ENCODE peak calls at places on chromosome 22, in four cellular contexts. X is MM.1S, F is fibroblast of lung, M is heart right ventricle. D is an unnamed sample. For H3K27me3, the result is how much of the 10 kb centered on the place peaks cover.

GRCh38 chr22:28004021-28004420 is 85.0 kb upstream of the PITPNB start:
- DNase-seq in X (no peak), M (no peak), F (no peak), D (no peak)

GRCh38 chr22:19577422-19577966 is 53.3 kb upstream of the CLDN5 start:
- DNase-seq in M (no peak), F (no peak), X (no peak), D (no peak)

GRCh38 chr22:22386602-22387385 is 121.7 kb downstream of the ZNF280B start:
- DNase-seq in X (no peak), F (no peak), M (no peak), D (no peak)

GRCh38 chr22:46418827-46419226 is 83.3 kb downstream of the TRMU start:
- DNase-seq in X (no peak), M (peak), F (no peak), D (no peak)

GRCh38 chr22:23082534-23083314 is 12.4 kb downstream of the GNAZ start:
- DNase-seq in F (no peak), X (no peak), M (no peak), D (no peak)

GRCh38 chr22:27329471-27329870 is 472.1 kb downstream of the MN1 start:
- DNase-seq in X (no peak), M (no peak), F (no peak), D (no peak)

GRCh38 chr22:22033803-22034468 is 51.3 kb upstream of the TOP3B start:
- DNase-seq in M (no peak), F (no peak), X (no peak), D (no peak)

GRCh38 chr22:30178180-30179126 is 68.1 kb downstream of the LIF start:
- DNase-seq in X (no peak), M (no peak), F (no peak), D (no peak)

GRCh38 chr22:26785942-26786341 is 128.6 kb downstream of the MIAT start:
- DNase-seq in F (no peak), X (peak), M (no peak), D (no peak)

GRCh38 chr22:21449531-21450319 is 17.5 kb upstream of the TMEM191C start:
- DNase-seq in F (no peak), X (no peak), M (no peak), D (no peak)

GRCh38 chr22:46245515-46245914 is 4.6 kb downstream of the CDPF1 start:
- DNase-seq in F (no peak), X (no peak), M (peak), D (no peak)

GRCh38 chr22:27669798-27670599 is 131.6 kb downstream of the MN1 start:
- DNase-seq in F (peak), M (no peak), X (no peak), D (no peak)

DNA sequence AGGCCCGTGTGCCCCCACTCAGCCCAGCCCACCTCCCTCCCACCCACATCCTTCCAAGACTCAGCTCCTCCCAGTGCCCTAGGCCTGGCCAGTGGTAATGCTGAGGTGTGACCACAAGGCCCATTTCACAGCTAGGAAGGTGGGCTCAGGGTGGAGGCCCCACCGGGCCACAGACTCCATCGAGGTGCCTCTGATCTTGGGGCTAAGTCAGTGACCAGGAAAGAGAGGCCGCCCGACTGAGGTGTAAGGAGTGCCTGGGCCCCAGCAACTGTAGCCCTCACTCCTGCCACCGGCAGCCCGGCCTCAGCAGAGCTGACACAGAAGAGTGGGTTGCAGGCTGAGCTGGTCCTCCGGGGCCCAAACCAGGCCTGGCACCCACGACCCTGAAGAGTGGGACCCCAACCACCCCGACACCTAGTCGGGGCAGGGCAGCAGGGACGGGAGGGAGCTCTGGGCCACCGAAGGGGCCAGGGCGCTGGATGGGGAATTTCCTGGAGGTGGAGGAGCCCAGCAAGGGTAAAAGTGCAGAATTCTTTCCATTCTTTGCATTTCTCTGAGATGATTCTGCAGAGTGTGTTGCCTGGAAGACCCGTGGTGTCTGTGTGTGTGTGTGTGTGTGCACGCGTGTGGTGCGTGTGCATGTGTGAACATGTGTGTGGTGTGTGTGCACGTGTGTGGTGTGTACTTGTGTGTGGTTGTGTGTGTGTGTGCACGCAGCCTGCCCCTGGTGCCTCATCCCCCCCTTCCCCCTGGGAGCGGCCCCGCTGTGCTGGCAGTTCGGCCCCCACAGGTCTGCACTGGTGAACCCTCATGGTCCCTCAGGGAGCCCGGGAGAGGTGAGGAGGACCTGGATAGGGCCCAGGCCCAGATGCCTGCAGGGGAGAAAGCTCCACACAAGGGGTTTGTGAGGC is 8.3 kb upstream of the PIM3 start:
- DNase-seq in M (no peak), X (no peak), F (peak), D (no peak)
- H3K27ac ChIP-seq in M (peak), X (no peak), F (peak), D (no peak)

DNA sequence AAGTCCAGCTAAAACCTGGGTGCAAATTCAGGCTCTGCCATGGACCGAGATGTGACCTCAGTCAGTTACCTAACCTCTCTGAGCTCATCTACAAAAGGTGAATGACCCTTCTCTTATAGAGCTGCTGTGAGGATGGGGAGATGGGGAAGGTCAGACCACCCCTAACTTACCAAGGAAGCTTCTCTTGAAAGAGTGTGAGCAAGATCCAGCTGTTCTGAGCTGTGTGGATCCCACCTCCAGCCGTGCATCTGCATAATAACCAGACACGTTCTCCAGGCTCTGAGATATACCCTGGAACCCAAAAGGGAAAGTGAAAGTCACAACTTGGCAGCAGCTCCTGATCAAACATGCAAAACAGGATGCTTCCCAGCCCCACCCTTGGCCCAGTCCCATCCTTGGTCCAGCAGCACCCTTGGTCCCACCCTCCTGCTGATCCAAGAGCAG is at the start of gene APOL3:
- DNase-seq in M (peak), X (peak), F (peak), D (no peak)
- H3K4me3 ChIP-seq in M (peak), X (peak), F (peak), D (peak)

GRCh38 chr22:44625981-44626687 is 75.9 kb upstream of the PRR5 start:
- DNase-seq in X (peak), F (peak), M (peak), D (peak)

GRCh38 chr22:44628273-44628672 is 73.7 kb upstream of the PRR5 start:
- DNase-seq in M (no peak), F (no peak), X (no peak), D (no peak)

GRCh38 chr22:44628856-44629255 is 73.1 kb upstream of the PRR5 start:
- DNase-seq in M (no peak), X (no peak), F (no peak), D (peak)

GRCh38 chr22:44625421-44625760 is 76.6 kb upstream of the PRR5 start:
- DNase-seq in M (no peak), X (no peak), F (no peak), D (no peak)

DNA sequence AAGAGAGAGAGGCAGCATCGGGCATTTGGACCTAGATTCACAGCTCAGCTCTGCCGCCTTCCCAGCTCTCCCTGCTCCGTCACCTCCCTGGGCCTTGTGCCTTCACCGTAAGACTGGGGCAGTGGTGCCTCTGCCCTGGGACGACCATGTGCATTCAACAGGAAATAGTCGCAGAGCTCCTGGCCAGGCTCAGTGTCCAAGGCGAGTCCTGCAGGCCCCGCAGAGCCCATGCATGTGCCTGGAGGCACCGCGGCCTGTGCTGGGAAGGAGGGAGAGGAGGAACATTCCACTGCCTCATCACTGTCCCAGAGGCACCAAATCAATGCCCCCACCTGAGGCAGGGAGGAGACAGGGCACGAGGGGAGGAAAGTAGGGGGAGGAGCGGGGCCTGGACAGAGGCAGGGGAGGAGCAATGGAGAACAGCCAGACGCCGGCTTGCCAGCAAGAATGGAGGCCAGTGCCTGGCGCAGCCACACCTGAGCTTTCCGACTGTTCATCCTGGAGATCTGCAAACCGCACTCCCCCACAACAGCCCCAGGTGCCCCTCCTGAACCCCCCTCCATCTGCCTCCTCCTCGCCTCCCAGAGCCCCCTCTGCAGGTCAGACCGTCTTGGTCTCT is 74.4 kb upstream of the PRR5 start:
- DNase-seq in F (no peak), M (no peak), X (no peak), D (no peak)
- H3K27me3 ChIP-seq in F (under half), M (under half), X (half or more), D (under half)

DNA sequence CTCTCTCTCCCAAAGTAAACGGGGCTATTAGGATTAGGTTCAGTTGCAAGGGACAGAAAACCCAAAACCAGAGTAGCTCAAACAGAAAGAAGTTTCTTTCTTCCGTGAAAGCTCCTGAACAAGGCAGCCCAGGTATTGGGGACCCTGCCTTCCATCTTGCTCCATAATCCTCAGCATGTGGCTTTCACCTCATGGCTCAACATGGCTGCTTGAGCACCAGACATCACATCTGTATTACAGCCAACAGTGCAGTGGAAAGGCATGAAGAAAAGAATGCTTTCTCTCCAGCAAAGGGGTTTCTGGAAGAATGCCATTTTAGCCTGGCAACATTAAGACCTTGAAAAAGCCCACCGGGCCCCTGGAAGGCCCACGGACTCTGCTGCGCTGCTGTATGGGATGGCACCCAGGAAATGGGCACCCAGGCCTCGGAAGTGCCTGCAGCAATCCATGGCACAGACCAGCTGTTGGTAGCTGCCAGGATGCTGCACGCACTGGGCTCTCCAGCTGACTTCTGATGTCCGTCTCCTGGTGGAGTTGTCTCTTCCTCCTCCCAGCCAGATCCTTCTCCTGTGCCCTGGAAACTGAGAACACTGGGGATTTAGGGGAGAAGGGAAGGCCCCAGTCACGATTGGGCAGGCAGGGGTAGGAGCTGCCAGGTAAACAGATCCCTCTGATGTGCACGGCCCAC is 22.6 kb downstream of the PDGFB start:
- DNase-seq in M (no peak), X (no peak), F (no peak), D (no peak)
- H3K27ac ChIP-seq in M (no peak), X (no peak), F (no peak), D (no peak)

DNA sequence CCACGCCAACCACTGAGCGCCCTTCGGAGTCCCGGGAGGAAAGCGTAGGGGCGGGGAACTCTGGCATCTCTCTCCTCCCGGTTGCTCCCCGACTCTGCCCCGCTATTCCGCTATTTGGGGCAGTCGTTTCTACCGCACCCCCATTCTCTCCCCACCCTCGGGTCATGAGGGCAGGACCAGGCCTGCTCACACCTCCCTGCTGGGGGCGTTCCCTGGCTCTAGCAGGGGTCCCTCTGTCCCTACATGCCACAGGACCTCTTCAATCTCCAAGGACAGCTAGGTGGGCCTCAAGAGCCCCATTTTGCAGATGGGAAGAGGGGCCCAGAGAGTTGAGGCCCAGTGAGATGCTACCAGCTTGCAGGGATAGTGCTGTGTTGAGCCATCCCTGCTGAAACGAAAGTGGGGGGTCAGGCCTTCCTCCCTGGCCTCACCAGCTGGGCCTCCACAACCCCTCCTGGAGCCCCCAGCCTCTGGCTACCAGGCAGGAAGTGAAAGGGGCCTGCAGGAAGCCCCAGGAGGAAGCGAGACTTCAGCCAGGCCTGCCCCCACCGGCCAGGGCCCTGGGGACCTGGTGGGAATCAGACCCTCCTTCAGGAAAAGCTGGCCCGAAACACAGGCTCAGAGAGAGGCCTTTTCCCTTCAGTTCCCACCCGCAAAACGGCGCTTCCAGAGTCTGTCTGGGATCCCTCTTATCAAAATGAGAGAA is 5.5 kb upstream of the SHISA8 start:
- DNase-seq in F (no peak), X (no peak), M (no peak), D (no peak)
- H3K4me3 ChIP-seq in F (no peak), X (no peak), M (peak), D (peak)

DNA sequence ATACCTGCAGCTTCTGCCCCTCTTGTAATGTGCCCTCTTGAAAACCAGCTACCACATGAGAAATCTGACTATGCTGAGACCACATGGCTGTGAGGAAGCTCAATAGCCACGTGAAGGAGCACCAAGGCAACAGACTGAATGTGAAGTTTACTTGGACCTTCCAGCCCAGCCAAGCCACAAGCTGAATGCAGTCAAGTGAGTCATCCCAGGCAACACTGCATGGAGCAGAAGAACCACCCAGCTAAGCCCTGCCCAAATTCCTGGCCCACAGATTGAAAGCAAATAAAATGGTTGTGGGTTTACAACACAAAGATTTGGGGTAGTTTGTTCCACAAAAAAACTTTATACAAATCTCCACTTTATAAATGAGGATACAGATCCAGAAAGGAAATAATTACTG is 114.5 kb downstream of the TIMP3 start:
- DNase-seq in M (no peak), X (no peak), F (peak), D (no peak)
- H3K27me3 ChIP-seq in M (under half), X (under half), F (under half), D (under half)

GRCh38 chr22:49233507-49234100 is 594.1 kb downstream of the BRD1 start:
- DNase-seq in M (no peak), X (no peak), F (no peak), D (no peak)

GRCh38 chr22:49236541-49237075 is 591.1 kb downstream of the BRD1 start:
- DNase-seq in M (no peak), X (no peak), F (no peak), D (no peak)

GRCh38 chr22:49235463-49236300 is 592.0 kb downstream of the BRD1 start:
- DNase-seq in F (no peak), X (no peak), M (no peak), D (no peak)

GRCh38 chr22:49232319-49233067 is 595.2 kb downstream of the BRD1 start:
- DNase-seq in M (no peak), X (no peak), F (no peak), D (no peak)

DNA sequence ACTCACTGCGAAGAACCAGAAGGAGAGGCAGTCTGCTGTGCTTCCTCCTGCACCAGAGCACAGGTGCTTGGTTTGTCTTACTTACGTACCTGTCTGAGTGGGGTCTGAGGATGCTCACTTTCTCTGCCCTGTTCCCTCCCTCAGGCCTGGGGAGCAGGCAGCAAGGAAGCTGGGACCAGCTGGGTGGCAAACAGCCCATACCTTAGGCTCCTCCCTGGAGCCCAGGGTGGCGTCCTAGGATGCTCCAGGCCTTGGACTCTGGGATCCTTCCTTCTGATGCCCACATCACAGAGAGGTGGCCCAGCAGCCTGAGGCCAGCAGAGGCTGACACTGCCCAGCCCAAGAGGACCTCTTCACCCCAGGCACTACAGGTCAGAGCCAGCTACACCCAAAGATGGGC is 593.2 kb downstream of the BRD1 start:
- DNase-seq in F (no peak), M (no peak), X (no peak), D (no peak)
- H3K27ac ChIP-seq in F (no peak), M (no peak), X (no peak), D (no peak)

DNA sequence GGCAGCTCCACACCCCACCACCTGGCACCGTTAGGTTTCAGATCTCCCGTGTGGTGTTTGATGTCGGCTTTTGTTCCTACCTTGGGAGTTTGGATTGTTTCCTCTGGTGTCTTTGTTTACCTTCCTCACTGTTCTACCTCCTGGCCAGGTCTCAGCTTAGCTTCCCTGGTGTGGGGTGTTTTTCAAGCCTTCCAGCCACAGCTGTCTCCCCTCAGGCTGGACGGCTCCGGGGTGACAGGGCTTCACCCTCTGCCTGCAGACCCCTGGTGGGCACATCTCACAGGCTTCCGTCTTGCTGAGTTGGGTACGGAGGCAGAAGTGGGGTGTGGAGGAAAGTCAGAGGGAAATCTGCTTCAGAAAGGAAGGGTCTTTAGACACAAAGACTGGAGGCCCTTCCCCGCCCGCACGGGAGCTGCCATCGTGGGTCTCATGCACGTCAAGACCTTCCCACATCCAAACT is 59.6 kb upstream of the EMID1 start:
- DNase-seq in F (no peak), X (no peak), M (no peak), D (no peak)
- H3K4me3 ChIP-seq in F (no peak), X (no peak), M (no peak), D (no peak)

DNA sequence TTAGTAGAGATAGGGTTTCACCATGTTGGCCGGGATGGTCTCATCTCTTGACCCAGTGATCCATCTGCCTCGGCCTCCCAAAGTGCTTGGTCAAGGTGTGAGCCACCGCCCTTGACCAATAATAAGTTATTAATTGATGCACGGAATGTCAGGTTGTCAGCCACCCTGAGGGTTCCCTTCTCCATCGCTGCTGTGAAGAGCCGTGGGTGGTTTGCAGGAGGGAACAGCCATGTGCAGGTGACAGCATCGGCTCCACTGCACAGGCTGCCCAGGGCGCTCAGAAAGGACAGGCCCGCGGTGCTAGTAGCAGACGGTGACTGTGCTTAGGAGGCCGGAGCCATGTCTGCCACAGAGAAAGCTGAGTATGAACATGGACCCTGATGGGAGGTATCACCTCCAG is 814.0 kb downstream of the BRD1 start:
- DNase-seq in M (no peak), F (no peak), X (no peak), D (no peak)
- H3K27me3 ChIP-seq in M (under half), F (under half), X (half or more), D (under half)